ENCODE peak calls at places on chromosome 22, in ten cellular contexts. One of them, this sample, is unnamed.

GRCh38 chr22:38110008-38110862 is at the start of gene BAIAP2L2:
- DNase-seq in CD4-positive, alpha-beta T cell: no peak
- DNase-seq in foreskin fibroblast: no peak
- DNase-seq in A549: peak; percentile 78
- DNase-seq in choroid plexus epithelial cell: no peak
- DNase-seq in A673: no peak
- DNase-seq in stomach: peak; percentile 60
- DNase-seq in psoas muscle: no peak
- DNase-seq in cardiac fibroblast: no peak
- DNase-seq in glutamatergic neuron: no peak
- DNase-seq in this sample: no peak

GRCh38 chr22:23787600-23787896 is 782 bp downstream of the SMARCB1 start:
- DNase-seq in CD4-positive, alpha-beta T cell: no peak
- DNase-seq in foreskin fibroblast: no peak
- DNase-seq in A549: peak; percentile 15
- DNase-seq in choroid plexus epithelial cell: no peak
- DNase-seq in A673: no peak
- DNase-seq in stomach: no peak
- DNase-seq in psoas muscle: no peak
- DNase-seq in cardiac fibroblast: no peak
- DNase-seq in glutamatergic neuron: no peak
- DNase-seq in this sample: no peak

GRCh38 chr22:33835196-33835788 is 85.0 kb downstream of the LARGE1 start:
- DNase-seq in CD4-positive, alpha-beta T cell: no peak
- DNase-seq in foreskin fibroblast: no peak
- DNase-seq in A549: no peak
- DNase-seq in choroid plexus epithelial cell: no peak
- DNase-seq in A673: no peak
- DNase-seq in stomach: no peak
- DNase-seq in psoas muscle: peak; percentile 57
- DNase-seq in cardiac fibroblast: no peak
- DNase-seq in glutamatergic neuron: no peak
- DNase-seq in this sample: no peak

GRCh38 chr22:46734830-46735453 is 3.1 kb downstream of the CERK start:
- DNase-seq in CD4-positive, alpha-beta T cell: peak; percentile 76
- DNase-seq in foreskin fibroblast: no peak
- DNase-seq in A549: no peak
- DNase-seq in choroid plexus epithelial cell: peak; percentile 29
- DNase-seq in A673: no peak
- DNase-seq in stomach: peak; percentile 56
- DNase-seq in psoas muscle: no peak
- DNase-seq in cardiac fibroblast: no peak
- DNase-seq in glutamatergic neuron: no peak
- DNase-seq in this sample: peak; percentile 67

GRCh38 chr22:30305519-30305905 is 16.2 kb upstream of the CASTOR1 start:
- DNase-seq in CD4-positive, alpha-beta T cell: peak; percentile 60
- DNase-seq in foreskin fibroblast: no peak
- DNase-seq in A549: no peak
- DNase-seq in choroid plexus epithelial cell: peak; percentile 56
- DNase-seq in A673: no peak
- DNase-seq in stomach: peak; percentile 62
- DNase-seq in psoas muscle: peak; percentile 84
- DNase-seq in cardiac fibroblast: no peak
- DNase-seq in glutamatergic neuron: no peak
- DNase-seq in this sample: peak; percentile 74

GRCh38 chr22:37459211-37459610 is 27.0 kb downstream of the MFNG start:
- DNase-seq in CD4-positive, alpha-beta T cell: no peak
- DNase-seq in foreskin fibroblast: no peak
- DNase-seq in A549: no peak
- DNase-seq in choroid plexus epithelial cell: no peak
- DNase-seq in A673: peak; percentile 65
- DNase-seq in stomach: peak; percentile 42
- DNase-seq in psoas muscle: no peak
- DNase-seq in cardiac fibroblast: peak; percentile 30
- DNase-seq in glutamatergic neuron: no peak
- DNase-seq in this sample: no peak

GRCh38 chr22:41368543-41368817 is 13.3 kb upstream of the TEF start:
- DNase-seq in CD4-positive, alpha-beta T cell: no peak
- DNase-seq in foreskin fibroblast: no peak
- DNase-seq in A549: no peak
- DNase-seq in choroid plexus epithelial cell: no peak
- DNase-seq in A673: no peak
- DNase-seq in stomach: no peak
- DNase-seq in psoas muscle: no peak
- DNase-seq in cardiac fibroblast: no peak
- DNase-seq in glutamatergic neuron: no peak
- DNase-seq in this sample: no peak

GRCh38 chr22:41152902-41153301 is 52.2 kb upstream of the L3MBTL2 start:
- DNase-seq in CD4-positive, alpha-beta T cell: no peak
- DNase-seq in foreskin fibroblast: no peak
- DNase-seq in A549: no peak
- DNase-seq in choroid plexus epithelial cell: no peak
- DNase-seq in A673: no peak
- DNase-seq in stomach: no peak
- DNase-seq in psoas muscle: no peak
- DNase-seq in cardiac fibroblast: no peak
- DNase-seq in glutamatergic neuron: no peak
- DNase-seq in this sample: no peak

GRCh38 chr22:18071968-18072310 is 5.9 kb upstream of the PEX26 start:
- DNase-seq in CD4-positive, alpha-beta T cell: no peak
- DNase-seq in foreskin fibroblast: no peak
- DNase-seq in A549: no peak
- DNase-seq in choroid plexus epithelial cell: no peak
- DNase-seq in A673: no peak
- DNase-seq in stomach: no peak
- DNase-seq in psoas muscle: no peak
- DNase-seq in cardiac fibroblast: no peak
- DNase-seq in glutamatergic neuron: no peak
- DNase-seq in this sample: no peak

GRCh38 chr22:39470462-39471335 is 13.9 kb downstream of the MGAT3 start:
- DNase-seq in CD4-positive, alpha-beta T cell: no peak
- DNase-seq in foreskin fibroblast: no peak
- DNase-seq in A549: no peak
- DNase-seq in choroid plexus epithelial cell: no peak
- DNase-seq in A673: no peak
- DNase-seq in stomach: no peak
- DNase-seq in psoas muscle: no peak
- DNase-seq in cardiac fibroblast: no peak
- DNase-seq in glutamatergic neuron: no peak
- DNase-seq in this sample: no peak

GRCh38 chr22:41684194-41684593 is 4.5 kb downstream of the SNU13 start:
- DNase-seq in CD4-positive, alpha-beta T cell: no peak
- DNase-seq in foreskin fibroblast: no peak
- DNase-seq in A549: no peak
- DNase-seq in choroid plexus epithelial cell: no peak
- DNase-seq in A673: no peak
- DNase-seq in stomach: no peak
- DNase-seq in psoas muscle: no peak
- DNase-seq in cardiac fibroblast: no peak
- DNase-seq in glutamatergic neuron: no peak
- DNase-seq in this sample: no peak

GRCh38 chr22:17493384-17493981 is 69.8 kb upstream of the SLC25A18 start:
- DNase-seq in CD4-positive, alpha-beta T cell: no peak
- DNase-seq in foreskin fibroblast: no peak
- DNase-seq in A549: no peak
- DNase-seq in choroid plexus epithelial cell: no peak
- DNase-seq in A673: no peak
- DNase-seq in stomach: no peak
- DNase-seq in psoas muscle: no peak
- DNase-seq in cardiac fibroblast: no peak
- DNase-seq in glutamatergic neuron: no peak
- DNase-seq in this sample: no peak

GRCh38 chr22:17772963-17773605 is 1.2 kb downstream of the BID start:
- DNase-seq in CD4-positive, alpha-beta T cell: no peak
- DNase-seq in foreskin fibroblast: peak; percentile 47
- DNase-seq in A549: no peak
- DNase-seq in choroid plexus epithelial cell: peak; percentile 59
- DNase-seq in A673: no peak
- DNase-seq in stomach: no peak
- DNase-seq in psoas muscle: no peak
- DNase-seq in cardiac fibroblast: peak; percentile 32
- DNase-seq in glutamatergic neuron: peak; percentile 17
- DNase-seq in this sample: no peak

GRCh38 chr22:45051419-45051818 is 41.6 kb upstream of the PHF21B start:
- DNase-seq in CD4-positive, alpha-beta T cell: no peak
- DNase-seq in foreskin fibroblast: no peak
- DNase-seq in A549: no peak
- DNase-seq in choroid plexus epithelial cell: no peak
- DNase-seq in A673: no peak
- DNase-seq in stomach: no peak
- DNase-seq in psoas muscle: no peak
- DNase-seq in cardiac fibroblast: no peak
- DNase-seq in glutamatergic neuron: no peak
- DNase-seq in this sample: no peak

GRCh38 chr22:45055936-45056335 is 46.1 kb upstream of the PHF21B start:
- DNase-seq in CD4-positive, alpha-beta T cell: no peak
- DNase-seq in foreskin fibroblast: no peak
- DNase-seq in A549: no peak
- DNase-seq in choroid plexus epithelial cell: no peak
- DNase-seq in A673: no peak
- DNase-seq in stomach: no peak
- DNase-seq in psoas muscle: no peak
- DNase-seq in cardiac fibroblast: no peak
- DNase-seq in glutamatergic neuron: no peak
- DNase-seq in this sample: no peak

GRCh38 chr22:45051946-45052345 is 42.1 kb upstream of the PHF21B start:
- DNase-seq in CD4-positive, alpha-beta T cell: no peak
- DNase-seq in foreskin fibroblast: no peak
- DNase-seq in A549: no peak
- DNase-seq in choroid plexus epithelial cell: no peak
- DNase-seq in A673: no peak
- DNase-seq in stomach: no peak
- DNase-seq in psoas muscle: peak; percentile 22
- DNase-seq in cardiac fibroblast: no peak
- DNase-seq in glutamatergic neuron: no peak
- DNase-seq in this sample: no peak

GRCh38 chr22:45053571-45053970 is 43.8 kb upstream of the PHF21B start:
- DNase-seq in CD4-positive, alpha-beta T cell: no peak
- DNase-seq in foreskin fibroblast: no peak
- DNase-seq in A549: no peak
- DNase-seq in choroid plexus epithelial cell: no peak
- DNase-seq in A673: no peak
- DNase-seq in stomach: no peak
- DNase-seq in psoas muscle: no peak
- DNase-seq in cardiac fibroblast: no peak
- DNase-seq in glutamatergic neuron: no peak
- DNase-seq in this sample: no peak

DNA sequence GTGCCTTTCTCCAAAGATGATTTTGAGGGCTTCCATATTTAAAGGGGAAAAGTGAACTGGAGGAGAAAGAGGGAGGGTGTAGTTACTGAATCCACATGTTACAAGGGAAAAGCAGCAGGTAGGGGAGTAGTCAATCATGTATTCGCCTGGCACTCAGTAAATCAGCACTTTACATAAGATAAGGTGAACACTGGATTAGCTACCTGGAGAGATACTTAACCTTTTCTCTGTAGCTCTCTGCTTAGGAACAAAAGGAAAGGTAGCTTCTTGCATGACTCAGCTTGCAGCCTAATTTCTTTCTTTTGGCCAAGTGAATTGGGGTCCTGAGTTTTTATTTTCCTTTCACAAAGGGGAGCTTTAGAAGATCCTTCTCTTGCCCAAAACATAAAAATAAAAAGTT is 43.3 kb upstream of the PHF21B start:
- DNase-seq in CD4-positive, alpha-beta T cell: no peak
- DNase-seq in foreskin fibroblast: no peak
- DNase-seq in A549: no peak
- DNase-seq in choroid plexus epithelial cell: no peak
- DNase-seq in A673: no peak
- DNase-seq in stomach: no peak
- DNase-seq in psoas muscle: no peak
- DNase-seq in cardiac fibroblast: no peak
- DNase-seq in glutamatergic neuron: no peak
- DNase-seq in this sample: no peak
- TF ChIP-seq CTCF in CD4-positive, alpha-beta T cell: no peak
- TF ChIP-seq CTCF in foreskin fibroblast: no peak
- TF ChIP-seq CTCF in A549: no peak
- TF ChIP-seq CTCF in choroid plexus epithelial cell: no peak
- TF ChIP-seq CTCF in A673: no peak
- TF ChIP-seq CTCF in stomach: no peak
- TF ChIP-seq CTCF in psoas muscle: no peak
- TF ChIP-seq CTCF in cardiac fibroblast: no peak
- TF ChIP-seq CTCF in glutamatergic neuron: no peak
- TF ChIP-seq CTCF in this sample: no peak

DNA sequence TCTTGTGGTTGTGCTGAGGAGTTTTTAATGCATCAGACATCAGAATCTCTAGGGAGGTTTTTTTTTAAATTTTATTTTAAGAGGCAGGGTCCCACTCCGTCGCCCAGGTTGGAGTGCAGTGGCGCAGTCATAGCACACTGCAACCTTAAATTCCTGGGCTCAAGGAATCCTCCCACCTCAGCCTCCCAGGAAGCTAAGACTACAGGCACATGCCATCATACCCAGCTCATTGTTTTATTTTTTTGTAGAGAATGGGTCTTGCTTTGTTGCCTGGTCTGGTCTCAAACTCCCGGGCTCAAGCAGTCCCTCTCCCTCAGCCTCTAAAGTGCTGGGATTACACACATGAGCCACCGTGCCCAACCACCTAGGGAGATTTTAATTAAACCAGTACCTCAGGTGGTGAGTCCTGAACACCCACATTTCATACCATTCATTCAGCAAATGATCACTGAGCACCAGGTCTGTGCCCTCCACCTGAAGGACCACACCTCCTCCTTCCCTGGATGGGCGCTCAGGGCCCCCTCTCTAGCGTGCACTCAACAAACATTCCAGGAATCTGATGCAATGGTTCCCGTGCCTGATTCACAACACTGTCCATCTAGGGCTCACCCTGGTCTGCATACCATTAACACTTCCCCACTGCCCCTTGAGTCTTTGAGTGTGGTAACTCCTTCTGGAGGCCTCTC is 9.5 kb upstream of the MYH9 start:
- DNase-seq in CD4-positive, alpha-beta T cell: no peak
- DNase-seq in foreskin fibroblast: no peak
- DNase-seq in A549: peak; percentile 64
- DNase-seq in choroid plexus epithelial cell: peak; percentile 75
- DNase-seq in A673: no peak
- DNase-seq in stomach: no peak
- DNase-seq in psoas muscle: no peak
- DNase-seq in cardiac fibroblast: peak; percentile 87
- DNase-seq in glutamatergic neuron: no peak
- DNase-seq in this sample: no peak
- TF ChIP-seq CTCF in CD4-positive, alpha-beta T cell: no peak
- TF ChIP-seq CTCF in foreskin fibroblast: no peak
- TF ChIP-seq CTCF in A549: no peak
- TF ChIP-seq CTCF in choroid plexus epithelial cell: no peak
- TF ChIP-seq CTCF in A673: no peak
- TF ChIP-seq CTCF in stomach: no peak
- TF ChIP-seq CTCF in psoas muscle: no peak
- TF ChIP-seq CTCF in cardiac fibroblast: no peak
- TF ChIP-seq CTCF in glutamatergic neuron: no peak
- TF ChIP-seq CTCF in this sample: no peak

GRCh38 chr22:43088979-43089717 is at the start of gene TTLL1:
- DNase-seq in CD4-positive, alpha-beta T cell: peak; percentile 89
- DNase-seq in foreskin fibroblast: peak; percentile 82
- DNase-seq in A549: peak; percentile 86
- DNase-seq in choroid plexus epithelial cell: peak; percentile 87
- DNase-seq in A673: peak; percentile 94
- DNase-seq in stomach: peak; percentile 92
- DNase-seq in psoas muscle: peak; percentile 93
- DNase-seq in cardiac fibroblast: peak; percentile 85
- DNase-seq in glutamatergic neuron: peak; percentile 94
- DNase-seq in this sample: peak; percentile 98
- TF ChIP-seq CTCF in CD4-positive, alpha-beta T cell: no peak
- TF ChIP-seq CTCF in foreskin fibroblast: no peak
- TF ChIP-seq CTCF in A549: no peak
- TF ChIP-seq CTCF in choroid plexus epithelial cell: no peak
- TF ChIP-seq CTCF in A673: no peak
- TF ChIP-seq CTCF in stomach: no peak
- TF ChIP-seq CTCF in psoas muscle: no peak
- TF ChIP-seq CTCF in cardiac fibroblast: peak; percentile 11
- TF ChIP-seq CTCF in glutamatergic neuron: peak; percentile 20
- TF ChIP-seq CTCF in this sample: no peak

GRCh38 chr22:45542001-45542520 is 39.4 kb downstream of the FBLN1 start:
- DNase-seq in CD4-positive, alpha-beta T cell: no peak
- DNase-seq in foreskin fibroblast: no peak
- DNase-seq in A549: no peak
- DNase-seq in choroid plexus epithelial cell: no peak
- DNase-seq in A673: no peak
- DNase-seq in stomach: no peak
- DNase-seq in psoas muscle: no peak
- DNase-seq in cardiac fibroblast: no peak
- DNase-seq in glutamatergic neuron: no peak
- DNase-seq in this sample: no peak
- TF ChIP-seq CTCF in CD4-positive, alpha-beta T cell: no peak
- TF ChIP-seq CTCF in foreskin fibroblast: no peak
- TF ChIP-seq CTCF in A549: no peak
- TF ChIP-seq CTCF in choroid plexus epithelial cell: no peak
- TF ChIP-seq CTCF in A673: no peak
- TF ChIP-seq CTCF in stomach: no peak
- TF ChIP-seq CTCF in psoas muscle: no peak
- TF ChIP-seq CTCF in cardiac fibroblast: no peak
- TF ChIP-seq CTCF in glutamatergic neuron: no peak
- TF ChIP-seq CTCF in this sample: no peak